ENCODE peak calls at places on chromosomes 16 and 17, in six cellular contexts. L is body of pancreas, W is A549, C is uterus, K is heart left ventricle, S is IMR-90. U is an unnamed sample.

GRCh38 chr16:1950559-1950958 is 3.9 kb downstream of the RPL3L start:
- DNase-seq in L (no peak), W (no peak), K (peak; percentile 64), C (no peak), S (no peak), U (no peak)

GRCh38 chr17:21213491-21214014 is 408 bp downstream of the TMEM11 start:
- DNase-seq in K (no peak), L (peak; percentile 51), W (peak; percentile 72), S (no peak), C (no peak), U (no peak)

GRCh38 chr17:36935681-36936454 is 1.4 kb upstream of the LHX1 start:
- DNase-seq in C (no peak), L (no peak), K (no peak), S (no peak), W (peak; percentile 80), U (no peak)

GRCh38 chr17:78748048-78748729 is 33.9 kb downstream of the CYTH1 start:
- DNase-seq in C (no peak), S (no peak), W (no peak), K (no peak), L (peak; percentile 56), U (no peak)

GRCh38 chr16:89149386-89149785 is 22.2 kb upstream of the CDH15 start:
- DNase-seq in K (no peak), C (no peak), L (no peak), W (no peak), S (no peak), U (no peak)

GRCh38 chr16:58654456-58655214 is 25.0 kb upstream of the CNOT1 start:
- DNase-seq in S (no peak), K (no peak), L (no peak), C (no peak), W (no peak), U (no peak)

GRCh38 chr17:59427425-59427921 is 96.0 kb downstream of the YPEL2 start:
- DNase-seq in K (peak; percentile 32), S (peak; percentile 45), W (no peak), C (peak; percentile 36), L (no peak), U (no peak)

GRCh38 chr16:56910654-56911539 is 21.0 kb upstream of the HERPUD1 start:
- DNase-seq in C (no peak), W (no peak), K (peak; percentile 40), L (no peak), S (peak; percentile 93), U (no peak)

GRCh38 chr17:62899349-62899748 is 66.7 kb upstream of the TANC2 start:
- DNase-seq in S (no peak), K (peak; percentile 39), W (no peak), L (no peak), C (no peak), U (no peak)

GRCh38 chr17:8847891-8848290 is 19.6 kb downstream of the PIK3R6 start:
- DNase-seq in W (no peak), K (no peak), L (no peak), C (no peak), S (no peak), U (no peak)

GRCh38 chr16:31200821-31201510 is 1.6 kb downstream of the PYCARD start:
- DNase-seq in L (no peak), W (no peak), C (no peak), K (no peak), S (no peak), U (no peak)

GRCh38 chr17:79976451-79976850 is 59.2 kb downstream of the TBC1D16 start:
- DNase-seq in S (no peak), C (no peak), L (peak; percentile 4), K (no peak), W (no peak), U (no peak)

GRCh38 chr16:10266809-10267208 is 84.6 kb upstream of the GRIN2A start:
- DNase-seq in C (no peak), W (no peak), L (no peak), S (no peak), K (no peak), U (no peak)

GRCh38 chr16:67571981-67572431 is 9.7 kb downstream of the CTCF start:
- DNase-seq in C (no peak), W (no peak), L (no peak), S (peak; percentile 81), K (no peak), U (no peak)

GRCh38 chr17:67245694-67246397 is 850 bp upstream of the HELZ start:
- DNase-seq in K (peak; percentile 33), W (no peak), C (no peak), L (peak; percentile 56), S (no peak), U (peak; percentile 4)

GRCh38 chr17:67244621-67245072 is 349 bp downstream of the HELZ start:
- DNase-seq in K (peak; percentile 23), L (peak; percentile 25), S (no peak), W (peak; percentile 23), C (no peak), U (peak; percentile 7)

GRCh38 chr17:67246648-67247415 is 1.8 kb upstream of the HELZ start:
- DNase-seq in S (peak; percentile 60), W (peak; percentile 71), L (peak; percentile 65), K (no peak), C (peak; percentile 32), U (peak; percentile 65)

GRCh38 chr17:67246398-67246647 is 1.3 kb upstream of the HELZ start:
- DNase-seq in K (no peak), S (peak; percentile 17), W (no peak), L (no peak), C (no peak), U (no peak)

GRCh38 chr17:67245073-67245693 is at the start of gene HELZ:
- DNase-seq in W (peak; percentile 89), L (peak; percentile 82), K (peak; percentile 82), C (peak; percentile 62), S (peak; percentile 83), U (peak; percentile 77)
- TF ChIP-seq POLR2A in W (peak; percentile 32), L (peak; percentile 48), K (no peak), C (no peak), S (no peak), U (peak; percentile 54)

GRCh38 chr16:62545039-62545438 is 508.8 kb upstream of the CDH8 start:
- DNase-seq in W (no peak), L (no peak), S (no peak), C (no peak), K (no peak), U (no peak)
- TF ChIP-seq CTCF in W (no peak), L (no peak), S (no peak), C (no peak), K (no peak), U (no peak)

GRCh38 chr16:16120382-16121184 is 102.7 kb downstream of the ABCC6 start:
- DNase-seq in C (peak; percentile 47), L (peak; percentile 28), W (no peak), K (peak; percentile 61), S (peak; percentile 22), U (no peak)

GRCh38 chr16:16118337-16118736 is 105.0 kb downstream of the ABCC6 start:
- DNase-seq in K (no peak), W (no peak), S (no peak), L (no peak), C (no peak), U (no peak)

GRCh38 chr16:16122264-16122663 is 101.0 kb downstream of the ABCC6 start:
- DNase-seq in W (no peak), C (no peak), K (no peak), L (no peak), S (no peak), U (no peak)

GRCh38 chr16:16120044-16120381 is 103.3 kb downstream of the ABCC6 start:
- DNase-seq in W (no peak), K (no peak), L (peak; percentile 59), C (no peak), S (no peak), U (no peak)

GRCh38 chr16:16121185-16121727 is 102.0 kb downstream of the ABCC6 start:
- DNase-seq in K (no peak), W (no peak), S (no peak), C (no peak), L (no peak), U (no peak)
- H3K27ac ChIP-seq in K (peak overlapping the region; percentile 28), W (no peak overlapping the region), S (no peak overlapping the region), C (no peak overlapping the region), L (no peak overlapping the region), U (peak overlapping the region; percentile 3)

DNA sequence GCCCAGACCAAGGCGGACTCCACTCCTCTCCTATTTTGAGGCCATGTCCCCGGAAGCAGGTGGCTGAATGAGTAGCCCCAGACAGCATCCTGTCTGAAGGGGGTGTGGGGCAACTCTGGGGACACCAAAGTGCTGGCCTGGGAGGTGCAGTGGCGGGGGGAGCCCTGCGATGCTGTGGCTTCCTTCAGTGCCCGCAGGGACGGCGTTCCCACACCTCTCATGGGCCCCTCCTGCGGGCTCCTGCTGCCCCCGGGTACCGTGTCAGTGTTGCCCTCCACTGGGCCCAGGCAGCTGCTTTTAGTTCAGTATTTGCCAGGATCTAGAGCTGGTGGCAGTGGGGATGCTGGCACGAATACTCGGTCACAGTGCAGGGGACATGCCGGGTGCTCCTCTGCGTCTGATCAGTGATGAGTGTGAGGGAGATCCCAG is 5.5 kb downstream of the FSCN2 start:
- DNase-seq in S (no peak), L (no peak), W (no peak), C (no peak), K (no peak), U (no peak)
- TF ChIP-seq POLR2A in S (no peak), L (no peak), W (no peak), C (no peak), K (no peak), U (no peak)

GRCh38 chr16:12163970-12164369 is 187.4 kb downstream of the SNX29 start:
- DNase-seq in S (no peak), K (no peak), W (no peak), C (no peak), L (no peak), U (no peak)

GRCh38 chr16:12170103-12171025 is 193.8 kb downstream of the SNX29 start:
- DNase-seq in C (peak; percentile 31), W (no peak), S (peak; percentile 72), K (no peak), L (no peak), U (no peak)

GRCh38 chr16:12168054-12169018 is 191.8 kb downstream of the SNX29 start:
- DNase-seq in L (no peak), K (no peak), C (no peak), W (no peak), S (peak; percentile 51), U (no peak)

GRCh38 chr16:12162586-12162985 is 186.1 kb downstream of the SNX29 start:
- DNase-seq in C (no peak), S (no peak), W (no peak), K (no peak), L (no peak), U (no peak)

DNA sequence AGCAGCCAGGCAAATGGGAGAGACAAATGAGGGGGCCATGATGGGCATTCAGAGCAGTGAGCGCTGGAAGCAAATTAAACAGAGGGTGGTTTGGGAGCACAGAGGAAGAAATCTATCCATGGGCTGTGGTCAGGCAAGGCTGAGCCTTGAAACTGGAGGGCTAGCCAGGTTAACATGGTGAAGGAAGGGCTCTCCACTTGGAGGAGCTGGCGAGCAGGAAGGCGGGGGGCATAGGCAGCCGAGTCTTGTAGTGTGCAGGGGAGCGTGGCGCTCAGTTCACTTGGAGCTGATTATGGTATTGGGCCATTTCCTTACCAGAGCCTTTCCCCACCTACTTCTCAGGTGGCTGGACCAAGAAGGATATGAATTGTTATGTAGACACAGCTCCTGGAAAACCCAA is 189.7 kb downstream of the SNX29 start:
- DNase-seq in W (no peak), S (no peak), K (no peak), C (no peak), L (no peak), U (no peak)
- TF ChIP-seq CTCF in W (no peak), S (no peak), K (no peak), C (no peak), L (no peak), U (no peak)